ENCODE peak calls at places on chromosome 1, in nine cellular contexts. One of them, this sample, is unnamed. For H3K27me3, the result is how much of the 10 kb centered on the place peaks cover.

GRCh38 chr1:30407030-30407861 is 316.1 kb downstream of the MATN1 start:
- DNase-seq in psoas muscle: no peak
- DNase-seq in sigmoid colon: peak
- DNase-seq in SK-N-SH: no peak
- DNase-seq in GM23338: no peak
- DNase-seq in cardiac muscle cell: no peak
- DNase-seq in breast epithelium: peak
- DNase-seq in heart right ventricle: no peak
- DNase-seq in AG04450: no peak
- DNase-seq in this sample: no peak

GRCh38 chr1:116942344-116942743 is 32.6 kb downstream of the PTGFRN start:
- DNase-seq in psoas muscle: no peak
- DNase-seq in sigmoid colon: no peak
- DNase-seq in SK-N-SH: no peak
- DNase-seq in GM23338: no peak
- DNase-seq in cardiac muscle cell: no peak
- DNase-seq in breast epithelium: no peak
- DNase-seq in heart right ventricle: no peak
- DNase-seq in AG04450: no peak
- DNase-seq in this sample: no peak

GRCh38 chr1:194084755-194085154 is 898.3 kb upstream of the B3GALT2 start:
- DNase-seq in psoas muscle: no peak
- DNase-seq in sigmoid colon: no peak
- DNase-seq in SK-N-SH: no peak
- DNase-seq in GM23338: no peak
- DNase-seq in cardiac muscle cell: no peak
- DNase-seq in breast epithelium: no peak
- DNase-seq in heart right ventricle: no peak
- DNase-seq in AG04450: no peak
- DNase-seq in this sample: no peak

GRCh38 chr1:9615316-9616063 is 26.8 kb downstream of the TMEM201 start:
- DNase-seq in psoas muscle: no peak
- DNase-seq in sigmoid colon: no peak
- DNase-seq in SK-N-SH: peak
- DNase-seq in GM23338: peak
- DNase-seq in cardiac muscle cell: peak
- DNase-seq in breast epithelium: no peak
- DNase-seq in heart right ventricle: no peak
- DNase-seq in AG04450: peak
- DNase-seq in this sample: peak

GRCh38 chr1:240693844-240694243 is 81.9 kb upstream of the GREM2 start:
- DNase-seq in psoas muscle: no peak
- DNase-seq in sigmoid colon: no peak
- DNase-seq in SK-N-SH: peak
- DNase-seq in GM23338: no peak
- DNase-seq in cardiac muscle cell: no peak
- DNase-seq in breast epithelium: no peak
- DNase-seq in heart right ventricle: no peak
- DNase-seq in AG04450: no peak
- DNase-seq in this sample: no peak

GRCh38 chr1:153816283-153816904 is 41.2 kb downstream of the SLC27A3 start:
- DNase-seq in psoas muscle: peak
- DNase-seq in sigmoid colon: no peak
- DNase-seq in SK-N-SH: no peak
- DNase-seq in GM23338: no peak
- DNase-seq in cardiac muscle cell: no peak
- DNase-seq in breast epithelium: no peak
- DNase-seq in heart right ventricle: no peak
- DNase-seq in AG04450: no peak
- DNase-seq in this sample: no peak

GRCh38 chr1:39720094-39720999 is 18.3 kb upstream of the PPIE start:
- DNase-seq in psoas muscle: no peak
- DNase-seq in sigmoid colon: no peak
- DNase-seq in SK-N-SH: peak
- DNase-seq in GM23338: peak
- DNase-seq in cardiac muscle cell: peak
- DNase-seq in breast epithelium: no peak
- DNase-seq in heart right ventricle: no peak
- DNase-seq in AG04450: peak
- DNase-seq in this sample: peak

GRCh38 chr1:4638347-4638734 is 16.1 kb upstream of the AJAP1 start:
- DNase-seq in psoas muscle: peak
- DNase-seq in sigmoid colon: no peak
- DNase-seq in SK-N-SH: no peak
- DNase-seq in GM23338: no peak
- DNase-seq in cardiac muscle cell: no peak
- DNase-seq in breast epithelium: no peak
- DNase-seq in heart right ventricle: no peak
- DNase-seq in AG04450: no peak
- DNase-seq in this sample: no peak

GRCh38 chr1:2101531-2101930 is 51.3 kb downstream of the PRKCZ start:
- DNase-seq in psoas muscle: no peak
- DNase-seq in sigmoid colon: no peak
- DNase-seq in SK-N-SH: no peak
- DNase-seq in GM23338: no peak
- DNase-seq in cardiac muscle cell: no peak
- DNase-seq in breast epithelium: no peak
- DNase-seq in heart right ventricle: no peak
- DNase-seq in AG04450: no peak
- DNase-seq in this sample: no peak

GRCh38 chr1:207219979-207220889 is 101.2 kb upstream of the CD55 start:
- DNase-seq in psoas muscle: no peak
- DNase-seq in sigmoid colon: no peak
- DNase-seq in SK-N-SH: no peak
- DNase-seq in GM23338: peak
- DNase-seq in cardiac muscle cell: no peak
- DNase-seq in breast epithelium: no peak
- DNase-seq in heart right ventricle: no peak
- DNase-seq in AG04450: no peak
- DNase-seq in this sample: no peak

GRCh38 chr1:156840186-156840585 is 18.7 kb downstream of the INSRR start:
- DNase-seq in psoas muscle: no peak
- DNase-seq in sigmoid colon: no peak
- DNase-seq in SK-N-SH: no peak
- DNase-seq in GM23338: no peak
- DNase-seq in cardiac muscle cell: no peak
- DNase-seq in breast epithelium: no peak
- DNase-seq in heart right ventricle: no peak
- DNase-seq in AG04450: no peak
- DNase-seq in this sample: no peak
- H3K27me3 ChIP-seq in psoas muscle: under half
- H3K27me3 ChIP-seq in sigmoid colon: under half
- H3K27me3 ChIP-seq in SK-N-SH: under half
- H3K27me3 ChIP-seq in GM23338: half or more
- H3K27me3 ChIP-seq in cardiac muscle cell: under half
- H3K27me3 ChIP-seq in breast epithelium: under half
- H3K27me3 ChIP-seq in heart right ventricle: half or more
- H3K27me3 ChIP-seq in AG04450: half or more
- H3K27me3 ChIP-seq in this sample: under half

DNA sequence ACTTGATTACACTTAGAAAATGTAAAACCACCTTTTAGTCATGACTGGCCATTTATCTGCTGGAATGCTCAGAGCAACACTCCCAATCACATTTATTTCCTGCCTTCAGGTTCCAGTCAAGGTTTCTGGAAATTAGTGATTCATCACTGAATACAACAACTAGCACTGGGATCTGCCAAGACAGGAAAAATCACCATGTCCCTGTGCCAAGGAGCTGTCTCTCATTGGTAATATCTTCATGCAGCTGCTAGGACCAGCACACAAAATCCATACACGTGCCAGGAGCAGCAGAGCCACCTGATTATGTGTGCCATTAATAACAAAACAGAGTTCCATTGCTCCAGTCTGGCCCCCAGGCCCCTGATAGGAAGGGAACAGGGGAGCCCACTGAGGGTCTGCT is 194.6 kb downstream of the TNR start:
- DNase-seq in psoas muscle: no peak
- DNase-seq in sigmoid colon: no peak
- DNase-seq in SK-N-SH: no peak
- DNase-seq in GM23338: no peak
- DNase-seq in cardiac muscle cell: no peak
- DNase-seq in breast epithelium: no peak
- DNase-seq in heart right ventricle: no peak
- DNase-seq in AG04450: no peak
- DNase-seq in this sample: peak
- TF ChIP-seq CTCF in psoas muscle: no peak
- TF ChIP-seq CTCF in sigmoid colon: no peak
- TF ChIP-seq CTCF in SK-N-SH: no peak
- TF ChIP-seq CTCF in GM23338: no peak
- TF ChIP-seq CTCF in cardiac muscle cell: no peak
- TF ChIP-seq CTCF in breast epithelium: no peak
- TF ChIP-seq CTCF in heart right ventricle: no peak
- TF ChIP-seq CTCF in AG04450: no peak
- TF ChIP-seq CTCF in this sample: no peak

GRCh38 chr1:107964397-107965111 is 426 bp downstream of the VAV3 start:
- DNase-seq in psoas muscle: peak
- DNase-seq in sigmoid colon: no peak
- DNase-seq in SK-N-SH: peak
- DNase-seq in GM23338: peak
- DNase-seq in cardiac muscle cell: no peak
- DNase-seq in breast epithelium: no peak
- DNase-seq in heart right ventricle: peak
- DNase-seq in AG04450: no peak
- DNase-seq in this sample: peak
- H3K4me3 ChIP-seq in psoas muscle: peak
- H3K4me3 ChIP-seq in sigmoid colon: peak
- H3K4me3 ChIP-seq in SK-N-SH: peak
- H3K4me3 ChIP-seq in GM23338: peak
- H3K4me3 ChIP-seq in cardiac muscle cell: peak
- H3K4me3 ChIP-seq in breast epithelium: peak
- H3K4me3 ChIP-seq in heart right ventricle: peak
- H3K4me3 ChIP-seq in AG04450: no peak
- H3K4me3 ChIP-seq in this sample: peak

GRCh38 chr1:3566004-3566885 is 45.1 kb downstream of the MEGF6 start:
- DNase-seq in psoas muscle: no peak
- DNase-seq in sigmoid colon: no peak
- DNase-seq in SK-N-SH: no peak
- DNase-seq in GM23338: no peak
- DNase-seq in cardiac muscle cell: no peak
- DNase-seq in breast epithelium: no peak
- DNase-seq in heart right ventricle: no peak
- DNase-seq in AG04450: no peak
- DNase-seq in this sample: no peak

GRCh38 chr1:3568815-3569435 is 42.4 kb downstream of the MEGF6 start:
- DNase-seq in psoas muscle: no peak
- DNase-seq in sigmoid colon: no peak
- DNase-seq in SK-N-SH: no peak
- DNase-seq in GM23338: no peak
- DNase-seq in cardiac muscle cell: no peak
- DNase-seq in breast epithelium: no peak
- DNase-seq in heart right ventricle: peak
- DNase-seq in AG04450: no peak
- DNase-seq in this sample: no peak

GRCh38 chr1:3567405-3567804 is 43.9 kb downstream of the MEGF6 start:
- DNase-seq in psoas muscle: no peak
- DNase-seq in sigmoid colon: no peak
- DNase-seq in SK-N-SH: no peak
- DNase-seq in GM23338: no peak
- DNase-seq in cardiac muscle cell: no peak
- DNase-seq in breast epithelium: no peak
- DNase-seq in heart right ventricle: no peak
- DNase-seq in AG04450: no peak
- DNase-seq in this sample: no peak

GRCh38 chr1:3564921-3565831 is 46.1 kb downstream of the MEGF6 start:
- DNase-seq in psoas muscle: no peak
- DNase-seq in sigmoid colon: no peak
- DNase-seq in SK-N-SH: peak
- DNase-seq in GM23338: peak
- DNase-seq in cardiac muscle cell: peak
- DNase-seq in breast epithelium: no peak
- DNase-seq in heart right ventricle: no peak
- DNase-seq in AG04450: no peak
- DNase-seq in this sample: no peak

GRCh38 chr1:3566951-3567350 is 44.4 kb downstream of the MEGF6 start:
- DNase-seq in psoas muscle: no peak
- DNase-seq in sigmoid colon: no peak
- DNase-seq in SK-N-SH: no peak
- DNase-seq in GM23338: no peak
- DNase-seq in cardiac muscle cell: no peak
- DNase-seq in breast epithelium: no peak
- DNase-seq in heart right ventricle: no peak
- DNase-seq in AG04450: no peak
- DNase-seq in this sample: no peak
- H3K27me3 ChIP-seq in psoas muscle: under half
- H3K27me3 ChIP-seq in sigmoid colon: under half
- H3K27me3 ChIP-seq in SK-N-SH: under half
- H3K27me3 ChIP-seq in GM23338: under half
- H3K27me3 ChIP-seq in cardiac muscle cell: under half
- H3K27me3 ChIP-seq in breast epithelium: under half
- H3K27me3 ChIP-seq in heart right ventricle: under half
- H3K27me3 ChIP-seq in AG04450: under half
- H3K27me3 ChIP-seq in this sample: under half

DNA sequence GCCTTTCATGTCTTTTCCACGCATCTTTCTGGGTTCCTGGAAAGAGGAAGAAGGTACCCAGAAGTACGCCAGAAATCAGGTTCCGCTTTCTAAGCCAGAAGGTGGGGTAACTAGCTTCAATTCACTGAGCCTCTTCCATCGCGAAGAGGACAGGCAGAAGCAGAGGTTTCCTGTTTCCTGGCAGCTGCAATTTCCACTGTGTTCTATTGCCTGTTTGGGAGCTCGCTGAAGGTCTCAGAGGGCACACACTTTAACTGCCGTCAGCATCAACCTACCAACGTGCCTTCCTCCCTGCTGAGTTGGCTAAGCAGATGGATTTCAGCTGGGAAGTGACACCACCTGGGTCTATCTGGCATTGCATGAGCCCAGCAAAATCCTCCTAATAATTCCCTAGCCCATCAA is 10.0 kb downstream of the NCF2 start:
- DNase-seq in psoas muscle: no peak
- DNase-seq in sigmoid colon: no peak
- DNase-seq in SK-N-SH: no peak
- DNase-seq in GM23338: peak
- DNase-seq in cardiac muscle cell: peak
- DNase-seq in breast epithelium: no peak
- DNase-seq in heart right ventricle: no peak
- DNase-seq in AG04450: no peak
- DNase-seq in this sample: peak
- TF ChIP-seq CTCF in psoas muscle: no peak
- TF ChIP-seq CTCF in sigmoid colon: no peak
- TF ChIP-seq CTCF in SK-N-SH: peak
- TF ChIP-seq CTCF in GM23338: peak
- TF ChIP-seq CTCF in cardiac muscle cell: no peak
- TF ChIP-seq CTCF in breast epithelium: no peak
- TF ChIP-seq CTCF in heart right ventricle: no peak
- TF ChIP-seq CTCF in AG04450: peak
- TF ChIP-seq CTCF in this sample: peak

This sample was measured in bronchial epithelial cell.